ENCODE peak calls at places on chromosomes 3 and 15, in four cellular contexts. Q is upper lobe of right lung, P is Peyer's patch, N is left ventricle myocardium inferior. J is an unnamed sample.

GRCh38 chr3:113232367-113232766 is 21.0 kb downstream of the BOC start:
- DNase-seq in Q (no peak), P (no peak), N (no peak), J (no peak)

GRCh38 chr3:114714237-114714636 is 420.4 kb downstream of the TIGIT start:
- DNase-seq in Q (no peak), P (no peak), N (no peak), J (no peak)

GRCh38 chr15:70235347-70235746 is 137.6 kb upstream of the TLE3 start:
- DNase-seq in Q (no peak), P (no peak), N (no peak), J (no peak)

GRCh38 chr3:125386811-125387210 is 11.7 kb upstream of the ZNF148 start:
- DNase-seq in Q (no peak), P (no peak), N (no peak), J (no peak)

GRCh38 chr3:113867506-113867905 is 28.9 kb downstream of the GRAMD1C start:
- DNase-seq in Q (no peak), P (no peak), N (no peak), J (no peak)

GRCh38 chr3:27577504-27577903 is 93.3 kb upstream of the SLC4A7 start:
- DNase-seq in Q (no peak), P (no peak), N (no peak), J (no peak)

GRCh38 chr15:60496853-60497252 is 17.9 kb upstream of the ICE2 start:
- DNase-seq in Q (no peak), P (no peak), N (no peak), J (no peak)

GRCh38 chr3:31552103-31552502 is 19.4 kb downstream of the STT3B start:
- DNase-seq in Q (no peak), P (no peak), N (no peak), J (no peak)

GRCh38 chr3:177382944-177383343 is 185.7 kb upstream of the TBL1XR1 start:
- DNase-seq in Q (no peak), P (no peak), N (peak; percentile 41), J (no peak)

GRCh38 chr3:124834723-124835718 is 52.1 kb downstream of the ITGB5 start:
- DNase-seq in Q (no peak), P (peak; percentile 58), N (peak; percentile 28), J (peak; percentile 85)

GRCh38 chr3:38127611-38128302 is 9.2 kb downstream of the ACAA1 start:
- DNase-seq in Q (peak; percentile 77), P (peak; percentile 8), N (no peak), J (peak; percentile 31)

GRCh38 chr3:6753536-6753935 is 107.4 kb upstream of the GRM7 start:
- DNase-seq in Q (no peak), P (no peak), N (no peak), J (no peak)

GRCh38 chr3:38107911-38108648 is 28.8 kb downstream of the ACAA1 start:
- DNase-seq in Q (no peak), P (no peak), N (no peak), J (peak; percentile 68)

GRCh38 chr15:27045796-27046195 is 74.8 kb downstream of the GABRG3 start:
- DNase-seq in Q (no peak), P (no peak), N (no peak), J (no peak)

GRCh38 chr3:74648102-74648501 is 33.6 kb upstream of the CNTN3 start:
- DNase-seq in Q (no peak), P (no peak), N (no peak), J (no peak)

GRCh38 chr3:10815487-10815886 is 541 bp upstream of the SLC6A11 start:
- DNase-seq in Q (no peak), P (no peak), N (no peak), J (no peak)

GRCh38 chr3:162897286-162897685 is 1400.7 kb downstream of the OTOL1 start:
- DNase-seq in Q (no peak), P (no peak), N (no peak), J (no peak)

GRCh38 chr3:165784337-165784736 is 52.9 kb downstream of the BCHE start:
- DNase-seq in Q (no peak), P (no peak), N (no peak), J (no peak)

GRCh38 chr3:9754678-9755077 is 4.9 kb downstream of the OGG1 start:
- DNase-seq in Q (no peak), P (no peak), N (no peak), J (no peak)

GRCh38 chr15:63340878-63341277 is 40.8 kb downstream of the CA12 start:
- DNase-seq in Q (no peak), P (no peak), N (no peak), J (no peak)

GRCh38 chr3:17140670-17141505 is 256.1 kb downstream of the PLCL2 start:
- DNase-seq in Q (no peak), P (no peak), N (peak; percentile 71), J (no peak)

GRCh38 chr15:72474466-72474911 is 359 bp downstream of the ARIH1 start:
- DNase-seq in Q (no peak), P (no peak), N (no peak), J (no peak)

GRCh38 chr15:70833897-70834765 is 19.8 kb downstream of the LARP6 start:
- DNase-seq in Q (no peak), P (no peak), N (no peak), J (no peak)

GRCh38 chr3:5330152-5330810 is 142.8 kb downstream of the EDEM1 start:
- DNase-seq in Q (no peak), P (no peak), N (no peak), J (no peak)

GRCh38 chr3:66885326-66886000 is 112.6 kb upstream of the KBTBD8 start:
- DNase-seq in Q (no peak), P (no peak), N (no peak), J (no peak)

GRCh38 chr3:61832375-61833229 is 271.2 kb downstream of the PTPRG start:
- DNase-seq in Q (no peak), P (no peak), N (no peak), J (no peak)

GRCh38 chr3:186942168-186942567 is 11.8 kb downstream of the ST6GAL1 start:
- DNase-seq in Q (no peak), P (no peak), N (no peak), J (no peak)

GRCh38 chr3:56467801-56468183 is 475 bp downstream of the ERC2 start:
- DNase-seq in Q (no peak), P (no peak), N (no peak), J (no peak)

GRCh38 chr3:90035643-90036042 is 928.2 kb downstream of the EPHA3 start:
- DNase-seq in Q (no peak), P (no peak), N (no peak), J (no peak)

GRCh38 chr15:58521293-58521991 is 89.7 kb downstream of the LIPC start:
- DNase-seq in Q (peak; percentile 78), P (no peak), N (peak; percentile 42), J (no peak)

GRCh38 chr15:67838789-67839332 is 984 bp downstream of the RNU6-1 start:
- DNase-seq in Q (peak; percentile 90), P (peak; percentile 26), N (peak; percentile 50), J (peak; percentile 85)

GRCh38 chr3:29171583-29171990 is 109.3 kb upstream of the RBMS3 start:
- DNase-seq in Q (no peak), P (no peak), N (no peak), J (no peak)

GRCh38 chr3:77254967-77255831 is 215.3 kb downstream of the ROBO2 start:
- DNase-seq in Q (no peak), P (no peak), N (no peak), J (no peak)

GRCh38 chr15:51647128-51647562 is 24.6 kb upstream of the DMXL2 start:
- DNase-seq in Q (no peak), P (no peak), N (peak; percentile 45), J (no peak)

GRCh38 chr15:39429898-39430357 is 151.0 kb upstream of the THBS1 start:
- DNase-seq in Q (no peak), P (no peak), N (no peak), J (no peak)
- H3K4me3 ChIP-seq in Q (no peak overlapping the region), P (no peak overlapping the region), N (no peak overlapping the region), J (no peak overlapping the region)

DNA sequence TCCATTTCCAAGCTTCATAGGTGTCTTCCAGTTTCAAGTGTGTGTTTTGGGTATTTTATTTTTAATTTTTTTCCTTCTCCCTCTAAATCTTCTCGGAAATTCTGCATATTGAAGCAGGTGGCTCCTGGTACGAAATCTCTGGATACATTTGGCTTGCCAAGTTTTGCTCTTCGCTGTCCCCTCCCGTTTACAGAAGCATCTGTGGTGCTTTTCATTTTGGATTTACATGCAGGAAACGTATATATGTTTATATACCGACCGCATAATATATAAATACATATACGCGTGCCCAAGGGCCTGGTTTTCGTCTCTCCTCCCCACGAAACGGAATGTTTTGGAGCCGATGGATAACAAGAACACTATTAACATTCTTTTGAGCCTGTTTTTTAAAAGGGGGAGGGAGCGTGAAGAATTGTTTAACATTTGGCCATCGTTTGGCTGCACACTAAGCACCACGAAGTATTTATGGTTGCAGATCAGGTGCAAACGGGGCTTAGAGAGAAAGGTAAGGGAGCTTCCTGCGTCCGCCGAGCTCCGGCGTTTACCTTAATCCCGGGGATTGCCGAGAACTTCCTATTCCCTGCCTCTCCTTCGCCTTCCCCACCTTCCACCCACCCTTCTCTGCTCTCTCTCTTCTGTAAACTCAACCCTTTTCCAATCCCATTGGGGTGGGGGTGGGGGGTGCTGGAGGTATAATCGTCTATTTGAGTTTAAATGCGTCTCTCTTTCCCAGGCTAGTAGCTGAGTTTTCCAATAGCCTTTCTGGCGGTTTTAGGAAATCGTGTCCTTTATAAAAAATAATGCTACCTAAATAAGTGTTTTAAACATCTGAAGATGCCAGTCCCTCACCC is 1.1 kb upstream of the NLGN1 start:
- DNase-seq in Q (no peak), P (no peak), N (no peak), J (no peak)
- H3K27ac ChIP-seq in Q (no peak overlapping the region), P (peak overlapping the region; percentile 79), N (peak overlapping the region; percentile 95), J (peak overlapping the region; percentile 83)

GRCh38 chr3:168113848-168114247 is 18.1 kb upstream of the GOLIM4 start:
- DNase-seq in Q (no peak), P (no peak), N (no peak), J (no peak)
- TF ChIP-seq CTCF in Q (no peak), P (no peak), N (no peak), J (no peak)

GRCh38 chr15:45587861-45588170 is 637 bp downstream of the BLOC1S6 start:
- DNase-seq in Q (no peak), P (no peak), N (no peak), J (no peak)

GRCh38 chr15:45586990-45587860 is at the start of gene BLOC1S6:
- DNase-seq in Q (peak; percentile 95), P (peak; percentile 82), N (peak; percentile 90), J (peak; percentile 94)

GRCh38 chr15:45585069-45585468 is 2.1 kb upstream of the BLOC1S6 start:
- DNase-seq in Q (no peak), P (no peak), N (no peak), J (no peak)

GRCh38 chr15:45588199-45588910 is 1.2 kb downstream of the BLOC1S6 start:
- DNase-seq in Q (no peak), P (no peak), N (no peak), J (no peak)

DNA sequence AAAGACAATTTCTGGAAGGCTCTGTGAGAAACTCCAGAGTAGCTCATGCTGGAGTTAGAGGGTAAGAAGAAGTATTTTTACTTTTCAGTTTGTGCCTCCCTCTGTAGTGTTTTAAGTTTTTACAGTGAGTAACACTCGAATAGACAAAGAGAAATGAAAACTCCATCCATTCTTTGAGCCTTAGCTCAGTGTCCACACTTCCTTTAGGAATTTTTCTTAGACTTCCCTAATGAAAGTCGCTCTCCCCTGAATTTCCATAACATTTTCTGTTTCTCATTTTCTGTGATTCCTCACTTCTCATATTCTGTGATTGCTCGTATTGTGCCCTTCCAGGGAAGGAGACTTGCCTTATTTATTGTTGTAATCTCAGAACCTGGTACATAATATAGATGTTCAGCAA is 2.1 kb downstream of the BLOC1S6 start:
- DNase-seq in Q (no peak), P (no peak), N (no peak), J (no peak)
- H3K4me3 ChIP-seq in Q (no peak overlapping the region), P (no peak overlapping the region), N (no peak overlapping the region), J (peak overlapping the region; percentile 86)